ENCODE peak calls at places on chromosomes 12 and 14, in seven cellular contexts. F, D, K, U, H, G and V are unnamed samples.

GRCh38 chr14:100416921-100417451 is 93.8 kb downstream of the SLC25A47 start:
- DNase-seq in F (no peak), D (no peak), K (peak; percentile 59), U (no peak), H (no peak), G (no peak), V (no peak)

GRCh38 chr12:13243516-13244070 is 47.1 kb downstream of the EMP1 start:
- DNase-seq in F (no peak), D (no peak), K (no peak), U (no peak), H (no peak), G (no peak), V (no peak)

GRCh38 chr12:45183263-45183662 is 32.6 kb upstream of the ANO6 start:
- DNase-seq in F (no peak), D (no peak), K (no peak), U (no peak), H (no peak), G (no peak), V (no peak)

GRCh38 chr12:31368666-31369361 is 42.9 kb upstream of the SINHCAF start:
- DNase-seq in F (no peak), D (no peak), K (no peak), U (no peak), H (no peak), G (peak; percentile 50), V (no peak)

GRCh38 chr12:127013222-127013621 is 1253.7 kb upstream of the TMEM132C start:
- DNase-seq in F (no peak), D (no peak), K (no peak), U (no peak), H (no peak), G (no peak), V (no peak)

GRCh38 chr12:116123511-116124258 is 153.8 kb downstream of the MED13L start:
- DNase-seq in F (no peak), D (peak; percentile 41), K (no peak), U (no peak), H (no peak), G (no peak), V (no peak)

GRCh38 chr12:70393787-70394519 is 27.9 kb downstream of the KCNMB4 start:
- DNase-seq in F (no peak), D (no peak), K (no peak), U (no peak), H (no peak), G (no peak), V (no peak)

GRCh38 chr14:75627406-75627805 is 33.3 kb downstream of the ERG28 start:
- DNase-seq in F (no peak), D (no peak), K (no peak), U (no peak), H (no peak), G (no peak), V (no peak)

GRCh38 chr12:114777052-114777451 is 93.1 kb upstream of the TBX3 start:
- DNase-seq in F (no peak), D (no peak), K (no peak), U (no peak), H (no peak), G (no peak), V (no peak)

GRCh38 chr12:87812711-87813110 is 216.5 kb downstream of the C12orf50 start:
- DNase-seq in F (no peak), D (no peak), K (no peak), U (no peak), H (no peak), G (no peak), V (no peak)

GRCh38 chr12:116133149-116133548 is 144.3 kb downstream of the MED13L start:
- DNase-seq in F (no peak), D (no peak), K (no peak), U (no peak), H (no peak), G (no peak), V (no peak)

GRCh38 chr12:12724421-12725085 is 7.4 kb downstream of the CDKN1B start:
- DNase-seq in F (no peak), D (no peak), K (peak; percentile 58), U (no peak), H (no peak), G (no peak), V (no peak)

GRCh38 chr14:50010752-50011151 is 105.6 kb downstream of the VCPKMT start:
- DNase-seq in F (no peak), D (no peak), K (no peak), U (no peak), H (no peak), G (no peak), V (no peak)

GRCh38 chr14:69571879-69572633 is 2.6 kb downstream of the CCDC177 start:
- DNase-seq in F (no peak), D (no peak), K (peak; percentile 55), U (no peak), H (peak; percentile 74), G (peak; percentile 75), V (no peak)

GRCh38 chr14:47929334-47929733 is 253.9 kb upstream of the MDGA2 start:
- DNase-seq in F (no peak), D (no peak), K (no peak), U (no peak), H (no peak), G (no peak), V (no peak)

GRCh38 chr14:72850360-72850759 is 43.5 kb downstream of the DPF3 start:
- DNase-seq in F (no peak), D (no peak), K (no peak), U (no peak), H (no peak), G (no peak), V (no peak)

GRCh38 chr12:107362960-107363359 is 269.6 kb upstream of the CRY1 start:
- DNase-seq in F (no peak), D (no peak), K (no peak), U (no peak), H (no peak), G (no peak), V (no peak)

DNA sequence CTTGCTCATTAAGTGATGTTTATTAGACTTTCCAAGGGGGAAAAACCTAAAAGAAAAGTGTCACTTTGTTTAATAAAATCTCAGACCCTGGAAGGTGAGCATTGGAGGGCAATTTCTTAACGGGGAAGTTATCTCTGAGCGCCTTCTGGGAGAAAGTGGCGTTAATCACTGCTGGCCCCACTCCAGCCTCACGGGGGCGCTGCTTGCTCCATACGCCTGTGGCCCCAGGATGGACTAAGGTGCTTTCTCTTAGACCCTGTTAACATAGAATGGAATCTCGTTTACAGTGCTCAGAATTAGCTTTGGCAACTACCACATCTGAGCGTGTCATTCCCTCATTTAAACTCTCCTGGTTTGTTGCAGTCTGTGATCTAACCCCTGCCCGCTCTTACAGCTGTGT is 16.4 kb upstream of the PRIMA1 start:
- DNase-seq in F (no peak), D (no peak), K (no peak), U (no peak), H (no peak), G (peak; percentile 73), V (no peak)
- TF ChIP-seq CTCF in F (no peak), D (no peak), K (no peak), U (no peak), H (no peak), G (peak; percentile 86), V (no peak)

GRCh38 chr14:102527255-102528232 is 18.0 kb upstream of the ANKRD9 start:
- DNase-seq in F (no peak), D (no peak), K (peak; percentile 81), U (no peak), H (no peak), G (no peak), V (no peak)
- H3K4me1 ChIP-seq in F (no peaks in the 10 kb centered on the region), D (peaks cover 11% of the 10 kb centered on the region), K (peaks cover 40% of the 10 kb centered on the region), U (peaks cover 10% of the 10 kb centered on the region), H (peaks cover 3% of the 10 kb centered on the region), G (no peaks in the 10 kb centered on the region), V (peaks cover 34% of the 10 kb centered on the region)

DNA sequence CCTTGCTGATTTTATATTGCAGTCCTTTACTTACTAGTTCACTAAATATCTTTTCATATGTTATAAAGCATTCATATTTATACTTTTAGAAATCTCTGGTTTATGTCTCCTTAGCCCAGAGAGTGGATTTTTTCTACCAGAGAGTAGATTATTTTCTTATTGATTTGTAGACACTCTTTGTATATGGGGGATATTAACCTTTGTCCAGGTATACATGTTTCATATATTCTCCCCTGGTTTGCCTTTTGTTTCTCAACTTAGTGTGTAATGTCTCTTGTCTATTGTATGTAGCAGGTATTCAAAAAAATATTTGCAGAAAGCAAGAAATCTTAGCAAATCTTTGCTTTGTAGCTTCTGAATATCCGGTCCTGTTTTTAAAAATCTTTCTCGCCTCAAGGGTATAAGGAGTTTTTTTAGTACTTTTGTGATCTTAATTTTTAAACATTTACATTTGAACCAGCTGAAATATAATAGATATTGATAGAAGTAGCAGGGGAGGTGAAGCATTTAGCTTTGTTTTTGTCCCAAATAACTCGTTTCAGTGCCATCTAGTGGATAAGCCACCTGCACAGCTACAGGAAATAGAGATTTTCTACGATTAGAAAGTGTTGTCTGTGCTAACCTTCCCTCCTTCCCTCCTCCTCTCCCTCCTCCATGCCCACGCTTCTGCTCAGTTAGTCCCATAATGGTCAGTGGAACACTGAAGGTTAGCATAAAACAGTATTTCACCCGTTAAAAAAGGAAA is 97.0 kb downstream of the PHETA1 start:
- DNase-seq in F (no peak), D (no peak), K (no peak), U (no peak), H (no peak), G (no peak), V (no peak)
- TF ChIP-seq CTCF in F (no peak), D (no peak), K (no peak), U (no peak), H (no peak), G (peak; percentile 59), V (peak; percentile 55)

DNA sequence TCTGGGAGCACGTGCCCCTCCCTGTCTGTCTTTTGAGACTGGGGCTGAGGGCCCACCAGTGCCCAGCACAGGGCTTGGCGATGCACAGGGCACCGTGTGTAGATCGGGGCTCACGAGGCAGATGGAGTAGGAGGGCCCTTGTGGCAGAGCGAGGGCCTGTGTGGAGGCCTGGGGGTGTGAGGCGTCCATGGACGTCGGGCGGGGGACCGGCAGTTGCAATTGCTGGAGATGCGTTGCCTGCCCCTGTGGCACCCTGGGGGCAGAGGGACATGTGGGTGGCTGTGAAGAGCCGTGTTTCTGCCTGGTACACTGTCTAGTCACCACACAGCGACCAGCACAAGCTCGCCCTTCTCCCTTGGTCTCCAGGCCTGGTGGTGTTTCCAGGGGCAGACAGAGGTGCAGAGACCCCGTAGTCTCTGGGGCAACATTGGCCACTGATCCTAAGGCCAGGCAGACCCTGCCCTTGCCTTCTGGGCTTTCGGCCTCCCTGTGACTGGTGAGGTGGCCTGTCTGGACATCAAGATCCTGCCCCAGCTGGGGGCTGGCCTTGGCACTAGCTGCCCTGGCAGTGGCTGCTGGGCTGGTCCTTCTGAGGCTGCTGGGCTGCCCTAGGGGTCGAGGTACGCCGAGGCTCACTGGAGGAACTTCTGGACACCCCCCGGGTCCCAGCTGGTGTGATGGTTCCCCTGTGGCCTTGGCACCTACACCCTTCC is 14.5 kb downstream of the KIF26A start:
- DNase-seq in F (no peak), D (no peak), K (no peak), U (no peak), H (no peak), G (no peak), V (no peak)
- H3K4me1 ChIP-seq in F (no peaks in the 10 kb centered on the region), D (peaks cover 12% of the 10 kb centered on the region), K (peaks cover 5% of the 10 kb centered on the region), U (peaks cover 17% of the 10 kb centered on the region), H (peaks cover 5% of the 10 kb centered on the region), G (peaks cover 2% of the 10 kb centered on the region), V (no peaks in the 10 kb centered on the region)